ENCODE peak calls at places on chromosomes 1 and 21, in five cellular contexts. One of them, this sample, is unnamed.

GRCh38 chr1:205739348-205740160 is 10.4 kb downstream of the NUCKS1 start:
- DNase-seq in cardiac muscle cell: peak; percentile 67
- DNase-seq in SK-N-DZ: no peak
- DNase-seq in stimulated activated effector memory CD8-positive, alpha-beta T cell treated with anti-CD3 and anti-CD28 coated beads, Interleukin-12 subunit alpha, Interleukin-12 subunit beta, amount 100 ng/mL, for 72 hours: no peak
- DNase-seq in fibroblast of villous mesenchyme: peak; percentile 94
- DNase-seq in this sample: no peak

GRCh38 chr1:41918450-41919043 is at the start of gene HIVEP3:
- DNase-seq in stimulated activated effector memory CD8-positive, alpha-beta T cell treated with anti-CD3 and anti-CD28 coated beads, Interleukin-12 subunit alpha, Interleukin-12 subunit beta, amount 100 ng/mL, for 72 hours: peak; percentile 45
- DNase-seq in cardiac muscle cell: peak; percentile 59
- DNase-seq in fibroblast of villous mesenchyme: peak; percentile 36
- DNase-seq in SK-N-DZ: peak; percentile 53
- DNase-seq in this sample: peak; percentile 76

GRCh38 chr1:240031009-240031408 is 60.7 kb upstream of the FMN2 start:
- DNase-seq in stimulated activated effector memory CD8-positive, alpha-beta T cell treated with anti-CD3 and anti-CD28 coated beads, Interleukin-12 subunit alpha, Interleukin-12 subunit beta, amount 100 ng/mL, for 72 hours: no peak
- DNase-seq in fibroblast of villous mesenchyme: peak; percentile 84
- DNase-seq in SK-N-DZ: no peak
- DNase-seq in cardiac muscle cell: peak; percentile 52
- DNase-seq in this sample: no peak

GRCh38 chr1:16151200-16151708 is 4.6 kb downstream of the EPHA2 start:
- DNase-seq in fibroblast of villous mesenchyme: peak; percentile 69
- DNase-seq in SK-N-DZ: peak; percentile 14
- DNase-seq in stimulated activated effector memory CD8-positive, alpha-beta T cell treated with anti-CD3 and anti-CD28 coated beads, Interleukin-12 subunit alpha, Interleukin-12 subunit beta, amount 100 ng/mL, for 72 hours: no peak
- DNase-seq in cardiac muscle cell: no peak
- DNase-seq in this sample: peak; percentile 59

GRCh38 chr1:208534604-208534907 is 290.4 kb upstream of the PLXNA2 start:
- DNase-seq in cardiac muscle cell: no peak
- DNase-seq in SK-N-DZ: peak; percentile 51
- DNase-seq in stimulated activated effector memory CD8-positive, alpha-beta T cell treated with anti-CD3 and anti-CD28 coated beads, Interleukin-12 subunit alpha, Interleukin-12 subunit beta, amount 100 ng/mL, for 72 hours: no peak
- DNase-seq in fibroblast of villous mesenchyme: no peak
- DNase-seq in this sample: no peak

GRCh38 chr1:87872692-87873091 is 544.0 kb downstream of the LMO4 start:
- DNase-seq in stimulated activated effector memory CD8-positive, alpha-beta T cell treated with anti-CD3 and anti-CD28 coated beads, Interleukin-12 subunit alpha, Interleukin-12 subunit beta, amount 100 ng/mL, for 72 hours: no peak
- DNase-seq in cardiac muscle cell: no peak
- DNase-seq in fibroblast of villous mesenchyme: no peak
- DNase-seq in SK-N-DZ: no peak
- DNase-seq in this sample: no peak

GRCh38 chr1:52364235-52364839 is 1.7 kb downstream of the CC2D1B start:
- DNase-seq in stimulated activated effector memory CD8-positive, alpha-beta T cell treated with anti-CD3 and anti-CD28 coated beads, Interleukin-12 subunit alpha, Interleukin-12 subunit beta, amount 100 ng/mL, for 72 hours: no peak
- DNase-seq in cardiac muscle cell: no peak
- DNase-seq in fibroblast of villous mesenchyme: no peak
- DNase-seq in SK-N-DZ: no peak
- DNase-seq in this sample: peak; percentile 21

GRCh38 chr1:110190282-110190929 is 19.7 kb upstream of the KCNC4 start:
- DNase-seq in fibroblast of villous mesenchyme: no peak
- DNase-seq in cardiac muscle cell: no peak
- DNase-seq in stimulated activated effector memory CD8-positive, alpha-beta T cell treated with anti-CD3 and anti-CD28 coated beads, Interleukin-12 subunit alpha, Interleukin-12 subunit beta, amount 100 ng/mL, for 72 hours: no peak
- DNase-seq in SK-N-DZ: no peak
- DNase-seq in this sample: no peak

GRCh38 chr1:51423098-51423821 is 92.9 kb upstream of the TTC39A start:
- DNase-seq in SK-N-DZ: no peak
- DNase-seq in cardiac muscle cell: peak; percentile 60
- DNase-seq in fibroblast of villous mesenchyme: peak; percentile 50
- DNase-seq in stimulated activated effector memory CD8-positive, alpha-beta T cell treated with anti-CD3 and anti-CD28 coated beads, Interleukin-12 subunit alpha, Interleukin-12 subunit beta, amount 100 ng/mL, for 72 hours: no peak
- DNase-seq in this sample: no peak

GRCh38 chr21:42403611-42404231 is at the start of gene UBASH3A:
- DNase-seq in stimulated activated effector memory CD8-positive, alpha-beta T cell treated with anti-CD3 and anti-CD28 coated beads, Interleukin-12 subunit alpha, Interleukin-12 subunit beta, amount 100 ng/mL, for 72 hours: peak; percentile 74
- DNase-seq in SK-N-DZ: no peak
- DNase-seq in fibroblast of villous mesenchyme: no peak
- DNase-seq in cardiac muscle cell: no peak
- DNase-seq in this sample: no peak

GRCh38 chr1:116498789-116499628 is 71.8 kb downstream of the CD58 start:
- DNase-seq in SK-N-DZ: peak; percentile 73
- DNase-seq in stimulated activated effector memory CD8-positive, alpha-beta T cell treated with anti-CD3 and anti-CD28 coated beads, Interleukin-12 subunit alpha, Interleukin-12 subunit beta, amount 100 ng/mL, for 72 hours: peak; percentile 71
- DNase-seq in cardiac muscle cell: peak; percentile 80
- DNase-seq in fibroblast of villous mesenchyme: peak; percentile 68
- DNase-seq in this sample: peak; percentile 88

GRCh38 chr1:84688461-84689061 is 1.7 kb downstream of the SSX2IP start:
- DNase-seq in fibroblast of villous mesenchyme: peak; percentile 84
- DNase-seq in stimulated activated effector memory CD8-positive, alpha-beta T cell treated with anti-CD3 and anti-CD28 coated beads, Interleukin-12 subunit alpha, Interleukin-12 subunit beta, amount 100 ng/mL, for 72 hours: no peak
- DNase-seq in SK-N-DZ: no peak
- DNase-seq in cardiac muscle cell: peak; percentile 60
- DNase-seq in this sample: no peak

GRCh38 chr1:67824771-67825170 is 8.5 kb downstream of the GNG12 start:
- DNase-seq in cardiac muscle cell: no peak
- DNase-seq in SK-N-DZ: no peak
- DNase-seq in stimulated activated effector memory CD8-positive, alpha-beta T cell treated with anti-CD3 and anti-CD28 coated beads, Interleukin-12 subunit alpha, Interleukin-12 subunit beta, amount 100 ng/mL, for 72 hours: no peak
- DNase-seq in fibroblast of villous mesenchyme: no peak
- DNase-seq in this sample: no peak

GRCh38 chr1:174769961-174770549 is 229.7 kb upstream of the CACYBP start:
- DNase-seq in stimulated activated effector memory CD8-positive, alpha-beta T cell treated with anti-CD3 and anti-CD28 coated beads, Interleukin-12 subunit alpha, Interleukin-12 subunit beta, amount 100 ng/mL, for 72 hours: no peak
- DNase-seq in SK-N-DZ: peak; percentile 57
- DNase-seq in fibroblast of villous mesenchyme: peak; percentile 59
- DNase-seq in cardiac muscle cell: peak; percentile 74
- DNase-seq in this sample: peak; percentile 45